ENCODE peak calls at places on chromosomes 2 and 18, in four cellular contexts. S is tibial nerve, R is body of pancreas, N is heart left ventricle. K is an unnamed sample.

GRCh38 chr2:56576001-56576400 is 392.2 kb downstream of the CCDC85A start:
- DNase-seq in R (no peak), N (no peak), S (no peak), K (no peak)

GRCh38 chr2:144875996-144876395 is 356.1 kb upstream of the ZEB2 start:
- DNase-seq in N (no peak), R (no peak), S (no peak), K (no peak)

GRCh38 chr2:10028988-10029874 is 14.1 kb upstream of the KLF11 start:
- DNase-seq in N (peak; percentile 85), S (no peak), R (no peak), K (no peak)

GRCh38 chr2:26922638-26923466 is 47.6 kb upstream of the MAPRE3 start:
- DNase-seq in N (peak; percentile 38), S (peak; percentile 23), R (peak; percentile 34), K (no peak)

GRCh38 chr2:144431384-144431783 is 88.5 kb downstream of the ZEB2 start:
- DNase-seq in N (no peak), S (no peak), R (no peak), K (no peak)

GRCh38 chr2:162074937-162075688 is 1.1 kb upstream of the DPP4 start:
- DNase-seq in R (no peak), S (no peak), N (no peak), K (no peak)

GRCh38 chr2:193584522-193584938 is 1389.8 kb upstream of the TMEFF2 start:
- DNase-seq in N (no peak), S (no peak), R (no peak), K (no peak)

GRCh38 chr2:98382739-98383138 is 36.5 kb downstream of the CNGA3 start:
- DNase-seq in S (no peak), R (no peak), N (no peak), K (no peak)

GRCh38 chr2:237091779-237092436 is 6.2 kb downstream of the COPS8 start:
- DNase-seq in R (no peak), N (no peak), S (peak; percentile 53), K (no peak)

GRCh38 chr18:13618760-13619438 is 107.5 kb downstream of the FAM210A start:
- DNase-seq in R (no peak), S (no peak), N (no peak), K (no peak)

DNA sequence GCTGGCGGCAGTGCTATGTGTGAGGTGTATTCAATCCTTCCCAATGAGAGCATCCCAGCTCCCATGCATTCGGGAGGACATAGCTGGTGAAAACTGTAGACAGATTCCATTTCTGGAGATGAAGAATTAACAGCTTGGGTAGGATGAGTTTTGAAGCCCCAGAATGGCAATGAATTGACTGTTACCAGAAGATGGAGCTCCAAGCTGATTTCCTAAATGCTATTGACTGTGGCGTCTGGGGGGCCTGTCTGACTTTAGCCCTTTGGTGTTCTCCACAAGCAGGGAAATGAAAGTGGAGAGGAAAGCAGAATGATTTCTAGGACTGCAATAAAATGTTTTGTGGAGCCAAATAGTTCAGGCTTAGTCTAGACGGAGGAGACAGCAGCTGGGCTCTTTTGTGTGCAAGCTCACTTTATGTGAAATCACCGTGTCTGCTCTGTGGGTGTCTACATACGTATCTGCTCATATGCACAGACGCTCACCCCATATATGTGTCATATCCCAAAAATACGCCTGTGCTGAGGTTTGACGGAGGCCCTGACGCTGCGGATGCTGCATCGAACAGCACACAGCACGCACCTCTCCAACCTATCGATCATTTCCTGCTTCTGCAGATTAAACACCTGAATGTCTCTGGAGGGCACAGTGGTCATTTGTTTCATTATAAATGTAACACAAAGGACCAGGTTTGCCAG is 166.4 kb upstream of the PXDN start:
- DNase-seq in N (no peak), S (no peak), R (no peak), K (no peak)
- H3K36me3 ChIP-seq in N (no peaks in the 10 kb centered on the region), S (no peaks in the 10 kb centered on the region), R (no peaks in the 10 kb centered on the region), K (no peaks in the 10 kb centered on the region)

DNA sequence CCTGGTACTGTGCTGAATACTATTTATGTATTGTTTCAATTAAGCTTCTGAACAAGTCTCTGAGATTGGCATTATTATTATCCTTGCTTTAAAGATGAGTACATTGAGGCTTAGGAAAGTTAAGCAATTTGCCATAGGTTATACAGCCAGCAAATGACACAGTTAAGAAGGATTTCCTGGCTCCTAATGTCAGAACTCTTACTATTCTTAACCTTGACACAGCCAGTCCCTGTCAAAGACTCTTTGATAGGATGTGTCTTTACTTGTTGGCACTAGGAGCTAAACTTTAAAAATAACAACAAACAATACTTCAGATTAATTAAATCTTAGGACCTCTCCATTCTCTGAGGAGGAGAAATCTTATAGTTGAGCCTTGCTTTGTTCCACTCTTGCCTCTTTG is 70.6 kb downstream of the UBR3 start:
- DNase-seq in S (no peak), R (no peak), N (no peak), K (no peak)
- TF ChIP-seq POLR2A in S (no peak), R (no peak), N (no peak), K (no peak)

GRCh38 chr2:20208487-20208882 is 16.4 kb downstream of the SDC1 start:
- DNase-seq in N (no peak), S (no peak), R (no peak), K (no peak)
- H3K4me1 ChIP-seq in N (no peaks in the 10 kb centered on the region), S (peaks cover 12% of the 10 kb centered on the region), R (peaks cover 40% of the 10 kb centered on the region), K (peaks cover 85% of the 10 kb centered on the region)

DNA sequence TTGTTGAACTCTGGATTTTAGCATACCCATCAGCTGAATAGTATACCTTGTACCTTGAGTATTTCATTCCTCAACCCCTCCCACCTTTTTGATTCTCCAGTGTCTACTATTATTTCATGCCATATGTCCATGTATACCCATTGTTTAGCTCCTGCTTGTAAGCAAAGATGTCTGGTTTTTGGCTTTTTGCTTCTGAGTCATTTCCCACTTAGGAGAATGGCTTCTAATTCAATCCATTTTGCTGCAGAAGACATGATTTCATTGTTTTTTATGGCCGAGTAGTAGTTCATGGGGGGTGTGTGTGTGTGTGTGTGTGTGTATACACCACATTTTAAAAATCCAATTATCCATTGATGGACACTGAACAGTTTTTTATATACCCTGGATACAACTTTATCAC is 24.3 kb upstream of the MOCOS start:
- DNase-seq in R (no peak), N (no peak), S (no peak), K (no peak)
- H3K36me3 ChIP-seq in R (peaks cover 5% of the 10 kb centered on the region), N (peaks cover 68% of the 10 kb centered on the region), S (peaks cover 4% of the 10 kb centered on the region), K (peaks cover 97% of the 10 kb centered on the region)